ENCODE peak calls at places on chromosomes 16 and 17, in nine cellular contexts. H is WTC11, T is kidney, W is fibroblast of pulmonary artery, G is suprapubic skin, Y is coronary artery, C is PC-3, F is AG10803, P is hepatocyte. S is an unnamed sample.

GRCh38 chr17:3207367-3207766 is at the start of gene OR1A1:
- DNase-seq in H (no peak), T (no peak), W (no peak), G (no peak), Y (no peak), C (no peak), F (no peak), P (no peak), S (no peak)

GRCh38 chr16:29784157-29784556 is 6.1 kb downstream of the ZG16 start:
- DNase-seq in H (no peak), T (no peak), W (no peak), G (no peak), Y (no peak), C (peak; percentile 75), F (no peak), P (no peak), S (no peak)

GRCh38 chr17:77424585-77425344 is 284.0 kb downstream of the SEC14L1 start:
- DNase-seq in H (no peak), T (peak; percentile 98), W (peak; percentile 99), G (peak; percentile 93), Y (peak; percentile 88), C (no peak), F (peak; percentile 87), P (peak; percentile 90), S (no peak)

GRCh38 chr16:82226327-82226726 is 56.3 kb upstream of the MPHOSPH6 start:
- DNase-seq in H (no peak), T (peak; percentile 43), W (no peak), G (no peak), Y (no peak), C (no peak), F (no peak), P (no peak), S (no peak)

GRCh38 chr17:42180411-42180921 is 476 bp downstream of the KCNH4 start:
- DNase-seq in H (peak; percentile 36), T (no peak), W (no peak), G (peak; percentile 63), Y (no peak), C (no peak), F (no peak), P (no peak), S (no peak)

GRCh38 chr17:43536236-43537088 is 9.7 kb downstream of the ETV4 start:
- DNase-seq in H (no peak), T (no peak), W (peak; percentile 68), G (no peak), Y (no peak), C (peak; percentile 43), F (peak; percentile 79), P (no peak), S (no peak)

GRCh38 chr16:58472827-58473226 is 27.1 kb upstream of the NDRG4 start:
- DNase-seq in H (no peak), T (no peak), W (no peak), G (no peak), Y (no peak), C (no peak), F (no peak), P (no peak), S (no peak)

GRCh38 chr17:39485555-39485954 is 24.3 kb downstream of the CDK12 start:
- DNase-seq in H (no peak), T (no peak), W (peak; percentile 87), G (peak; percentile 24), Y (no peak), C (peak; percentile 75), F (peak; percentile 98), P (peak; percentile 58), S (no peak)

GRCh38 chr16:49528035-49528434 is 154.4 kb downstream of the C16orf78 start:
- DNase-seq in H (no peak), T (no peak), W (peak; percentile 26), G (no peak), Y (no peak), C (peak; percentile 1), F (no peak), P (peak; percentile 16), S (no peak)

GRCh38 chr16:8998114-8998513 is 34.4 kb upstream of the USP7 start:
- DNase-seq in H (no peak), T (peak; percentile 15), W (peak; percentile 47), G (no peak), Y (no peak), C (peak; percentile 13), F (peak; percentile 76), P (peak; percentile 37), S (no peak)

GRCh38 chr16:23514381-23515152 is 4.3 kb upstream of the GGA2 start:
- DNase-seq in H (no peak), T (peak; percentile 17), W (no peak), G (no peak), Y (no peak), C (no peak), F (no peak), P (no peak), S (no peak)

GRCh38 chr16:7548796-7549318 is 216.2 kb downstream of the RBFOX1 start:
- DNase-seq in H (no peak), T (no peak), W (no peak), G (no peak), Y (no peak), C (no peak), F (no peak), P (no peak), S (no peak)

GRCh38 chr17:78912082-78912481 is 9.1 kb upstream of the CEP295NL start:
- DNase-seq in H (no peak), T (no peak), W (no peak), G (no peak), Y (no peak), C (no peak), F (no peak), P (no peak), S (no peak)

GRCh38 chr16:21666772-21667171 is 3.0 kb downstream of the OTOA start:
- DNase-seq in H (no peak), T (no peak), W (no peak), G (no peak), Y (no peak), C (no peak), F (no peak), P (no peak), S (no peak)

GRCh38 chr17:8941520-8941919 is 24.0 kb downstream of the PIK3R5 start:
- DNase-seq in H (no peak), T (no peak), W (no peak), G (peak; percentile 55), Y (no peak), C (no peak), F (no peak), P (no peak), S (no peak)

GRCh38 chr17:49631496-49631895 is 46.4 kb downstream of the SPOP start:
- DNase-seq in H (no peak), T (no peak), W (no peak), G (no peak), Y (no peak), C (no peak), F (peak; percentile 20), P (no peak), S (no peak)

GRCh38 chr17:71983828-71984227 is 137.0 kb upstream of the SOX9 start:
- DNase-seq in H (no peak), T (no peak), W (no peak), G (no peak), Y (no peak), C (peak; percentile 44), F (no peak), P (no peak), S (no peak)

GRCh38 chr17:31595076-31595475 is 203.6 kb downstream of the RAB11FIP4 start:
- DNase-seq in H (no peak), T (no peak), W (no peak), G (no peak), Y (peak; percentile 24), C (peak; percentile 30), F (peak; percentile 64), P (no peak), S (no peak)

GRCh38 chr16:50812046-50812445 is 70.2 kb downstream of the CYLD start:
- DNase-seq in H (no peak), T (no peak), W (no peak), G (no peak), Y (no peak), C (no peak), F (no peak), P (no peak), S (no peak)

GRCh38 chr17:55296171-55296695 is 31.5 kb downstream of the HLF start:
- DNase-seq in H (no peak), T (no peak), W (no peak), G (no peak), Y (no peak), C (no peak), F (no peak), P (no peak), S (no peak)
- TF ChIP-seq CTCF in H (no peak), T (no peak), W (no peak), G (no peak), Y (no peak), C (no peak), F (no peak), P (no peak), S (no peak)

GRCh38 chr16:88822281-88823040 is 10.7 kb upstream of the APRT start:
- DNase-seq in H (no peak), T (no peak), W (no peak), G (no peak), Y (no peak), C (no peak), F (no peak), P (no peak), S (no peak)
- TF ChIP-seq CTCF in H (no peak), T (no peak), W (no peak), G (no peak), Y (no peak), C (no peak), F (no peak), P (no peak), S (no peak)

DNA sequence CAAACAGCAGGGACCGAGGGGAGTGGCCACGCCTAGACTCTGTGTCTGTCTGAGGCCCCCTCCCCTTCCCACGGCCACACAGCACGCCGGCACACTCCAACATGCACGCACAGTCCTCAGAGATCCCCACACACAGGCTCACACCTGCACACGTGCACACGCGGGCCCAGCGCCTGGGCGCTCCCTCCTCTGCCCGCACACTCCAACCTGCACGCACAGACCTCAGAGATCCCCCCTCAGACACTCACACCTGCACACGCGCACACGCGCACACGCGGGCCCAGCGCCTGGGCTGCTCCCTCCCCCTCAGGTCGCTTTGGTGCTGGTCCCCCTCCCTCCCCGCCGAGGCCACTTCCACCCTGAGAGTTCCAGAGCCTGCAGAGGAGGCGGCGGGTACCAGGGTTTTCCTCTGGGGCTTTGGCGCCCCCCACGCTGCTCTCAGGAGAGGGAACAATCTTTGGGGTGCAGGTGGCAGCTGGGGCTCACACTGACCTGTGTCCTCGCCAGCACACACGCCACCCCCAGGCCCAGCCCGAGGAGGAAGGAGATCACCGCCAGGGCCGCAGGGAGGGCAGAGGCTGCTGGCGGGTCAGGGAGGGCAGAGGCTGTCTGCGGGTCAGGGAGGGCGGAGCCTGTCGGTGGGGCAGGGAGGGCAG is 1.6 kb downstream of the CD7 start:
- DNase-seq in H (no peak), T (peak; percentile 77), W (no peak), G (no peak), Y (no peak), C (no peak), F (no peak), P (no peak), S (no peak)
- TF ChIP-seq CTCF in H (no peak), T (no peak), W (no peak), G (no peak), Y (no peak), C (no peak), F (no peak), P (no peak), S (no peak)

DNA sequence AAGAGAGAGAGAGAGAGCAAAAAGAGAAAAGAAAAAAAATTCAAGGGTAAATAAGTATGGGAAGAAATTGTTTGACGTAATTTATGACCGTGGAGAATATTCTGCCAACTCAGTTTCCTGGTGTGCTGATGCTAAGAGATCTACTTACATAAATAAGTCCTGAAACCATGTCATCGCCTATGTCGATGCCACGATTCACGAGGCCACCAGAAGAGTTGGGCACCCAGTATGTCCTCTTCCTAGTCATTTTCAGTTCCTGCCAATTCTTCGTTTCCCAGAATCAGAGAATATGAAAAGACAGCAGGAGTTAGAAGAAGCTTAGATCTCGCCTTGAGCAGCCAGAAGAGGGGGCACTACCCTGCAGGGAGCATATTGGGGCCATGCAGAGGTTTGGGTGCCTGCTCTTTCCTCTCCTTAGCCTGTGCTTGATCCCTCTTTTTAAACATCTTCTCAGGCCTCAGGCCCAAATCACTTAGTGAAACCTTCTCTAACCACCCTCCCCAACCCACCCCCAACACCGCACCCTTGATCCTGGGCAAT is 12.4 kb upstream of the LONP2 start:
- DNase-seq in H (peak; percentile 53), T (no peak), W (peak; percentile 63), G (no peak), Y (no peak), C (peak; percentile 20), F (peak; percentile 53), P (peak; percentile 46), S (peak; percentile 65)
- TF ChIP-seq CTCF in H (no peak), T (no peak), W (peak; percentile 74), G (no peak), Y (no peak), C (peak; percentile 52), F (peak; percentile 71), P (peak; percentile 52), S (peak; percentile 68)

S was measured in GM10248.